ENCODE peak calls at places on chromosomes 13 and 19, in ten cellular contexts. A, W, Q, B, Y, G, M, N, O and T are unnamed samples.

GRCh38 chr19:45782162-45782623 is at the start of gene DMPK:
- DNase-seq in A (no peak), W (no peak), Q (no peak), B (no peak), Y (no peak), G (no peak), M (no peak), N (no peak), O (no peak), T (no peak)

GRCh38 chr13:73254827-73255226 is 196.0 kb downstream of the KLF5 start:
- DNase-seq in A (no peak), W (no peak), Q (no peak), B (no peak), Y (no peak), G (no peak), M (no peak), N (no peak), O (no peak), T (no peak)

GRCh38 chr19:45522010-45522941 is 15.0 kb downstream of the VASP start:
- DNase-seq in A (no peak), W (no peak), Q (no peak), B (no peak), Y (no peak), G (no peak), M (no peak), N (no peak), O (no peak), T (no peak)

GRCh38 chr19:7456964-7457541 is 31.8 kb downstream of the PEX11G start:
- DNase-seq in A (no peak), W (no peak), Q (no peak), B (no peak), Y (no peak), G (peak; percentile 20), M (no peak), N (no peak), O (no peak), T (no peak)

GRCh38 chr13:38661276-38661675 is 25.6 kb upstream of the FREM2 start:
- DNase-seq in A (no peak), W (no peak), Q (no peak), B (no peak), Y (no peak), G (no peak), M (no peak), N (no peak), O (no peak), T (no peak)

GRCh38 chr19:31572671-31573298 is 223.5 kb upstream of the TSHZ3 start:
- DNase-seq in A (no peak), W (no peak), Q (no peak), B (no peak), Y (no peak), G (no peak), M (no peak), N (no peak), O (no peak), T (no peak)

GRCh38 chr13:30848332-30849027 is 57.6 kb upstream of the MEDAG start:
- DNase-seq in A (no peak), W (no peak), Q (no peak), B (no peak), Y (no peak), G (no peak), M (no peak), N (no peak), O (no peak), T (no peak)

GRCh38 chr19:13051581-13052165 is 51.0 kb downstream of the LYL1 start:
- DNase-seq in A (peak; percentile 85), W (no peak), Q (no peak), B (no peak), Y (peak; percentile 80), G (peak; percentile 27), M (no peak), N (no peak), O (no peak), T (no peak)

GRCh38 chr13:29005035-29005434 is 184.9 kb downstream of the MTUS2 start:
- DNase-seq in A (no peak), W (no peak), Q (no peak), B (no peak), Y (no peak), G (no peak), M (no peak), N (no peak), O (no peak), T (no peak)

GRCh38 chr19:39237200-39238184 is 7.3 kb downstream of the IFNL3 start:
- DNase-seq in A (no peak), W (peak; percentile 26), Q (peak; percentile 12), B (no peak), Y (peak; percentile 82), G (peak; percentile 65), M (no peak), N (no peak), O (no peak), T (no peak)

GRCh38 chr13:45206340-45206739 is 5.5 kb upstream of the KCTD4 start:
- DNase-seq in A (no peak), W (no peak), Q (no peak), B (peak; percentile 62), Y (no peak), G (peak; percentile 20), M (peak; percentile 89), N (peak; percentile 66), O (peak; percentile 84), T (no peak)

GRCh38 chr13:97429681-97430081 is 4.3 kb upstream of the RAP2A start:
- DNase-seq in A (no peak), W (no peak), Q (no peak), B (no peak), Y (no peak), G (no peak), M (no peak), N (no peak), O (no peak), T (no peak)

GRCh38 chr13:98026457-98026857 is 73.0 kb downstream of the IPO5 start:
- DNase-seq in A (no peak), W (no peak), Q (no peak), B (no peak), Y (no peak), G (no peak), M (no peak), N (no peak), O (no peak), T (no peak)

GRCh38 chr19:41223431-41224234 is 4.6 kb downstream of the AXL start:
- DNase-seq in A (peak; percentile 67), W (no peak), Q (no peak), B (peak; percentile 62), Y (no peak), G (peak; percentile 33), M (peak; percentile 75), N (peak; percentile 83), O (peak; percentile 89), T (no peak)

GRCh38 chr13:41411536-41411935 is 45.8 kb upstream of the RGCC start:
- DNase-seq in A (no peak), W (no peak), Q (no peak), B (peak; percentile 47), Y (peak; percentile 35), G (no peak), M (peak; percentile 50), N (no peak), O (no peak), T (no peak)

GRCh38 chr13:48843630-48844380 is 131.9 kb upstream of the FNDC3A start:
- DNase-seq in A (no peak), W (no peak), Q (no peak), B (no peak), Y (no peak), G (no peak), M (no peak), N (no peak), O (peak; percentile 62), T (no peak)